ENCODE peak calls at places on chromosomes 4 and X, in six cellular contexts. D is activated T-helper 2 cell treated with anti-CD3 and anti-CD28 coated beads, Interferon-gamma antibody, Interleukin-2, Interleukin-4, amounts not matched to agents 10 μg/mL and 5 μg/mL and 100 μg/mL, durations not matched to agents 14 hours and 24 hours and 36 hours; F is Panc1; J is BJ; L is AG08396; B is AG04449. M is an unnamed sample.
A peak's percentile ranks its signal among the peaks of the same experiment; 100 is the strongest.

GRCh38 chr4:74158561-74159396 is 861 bp downstream of the MTHFD2L start:
- DNase-seq in L (peak; percentile 18), F (no peak), J (no peak), B (no peak), D (no peak), M (no peak)

GRCh38 chr4:94262163-94263016 is 54.7 kb downstream of the SMARCAD1 start:
- DNase-seq in J (no peak), D (no peak), B (no peak), L (no peak), F (no peak), M (no peak)

GRCh38 chr4:109169160-109169559 is 133.3 kb downstream of the COL25A1 start:
- DNase-seq in B (no peak), F (no peak), D (no peak), J (no peak), L (no peak), M (no peak)

GRCh38 chrX:85107407-85107806 is 103.7 kb downstream of the APOOL start:
- DNase-seq in J (no peak), F (no peak), B (no peak), D (no peak), L (no peak), M (no peak)

GRCh38 chrX:137362583-137362982 is 203.3 kb upstream of the ZIC3 start:
- DNase-seq in D (no peak), J (no peak), L (no peak), F (no peak), B (no peak), M (no peak)

GRCh38 chr4:56995525-56995924 is 16.8 kb downstream of the POLR2B start:
- DNase-seq in L (peak; percentile 75), J (peak; percentile 30), B (no peak), D (no peak), F (no peak), M (no peak)

GRCh38 chr4:53455766-53456165 is 78.3 kb downstream of the FIP1L1 start:
- DNase-seq in B (no peak), L (no peak), J (no peak), D (no peak), F (no peak), M (no peak)

GRCh38 chrX:139739138-139739537 is 31.2 kb upstream of the MCF2 start:
- DNase-seq in F (no peak), B (no peak), J (peak; percentile 30), L (peak; percentile 7), D (peak; percentile 10), M (no peak)

GRCh38 chr4:82139287-82139686 is 234.5 kb downstream of the HNRNPD start:
- DNase-seq in J (no peak), L (no peak), F (no peak), B (no peak), D (no peak), M (no peak)

GRCh38 chr4:122764071-122764807 is 31.7 kb downstream of the BBS12 start:
- DNase-seq in D (no peak), F (no peak), B (no peak), L (no peak), J (no peak), M (peak; percentile 43)

GRCh38 chr4:38236003-38236402 is 275.8 kb downstream of the PTTG2 start:
- DNase-seq in L (no peak), B (no peak), F (no peak), J (no peak), D (no peak), M (no peak)

GRCh38 chrX:11766487-11766886 is 8.4 kb downstream of the MSL3 start:
- DNase-seq in B (no peak), D (no peak), L (no peak), J (no peak), F (no peak), M (no peak)

GRCh38 chrX:1294301-1295067 is 25.9 kb downstream of the CSF2RA start:
- DNase-seq in J (no peak), F (no peak), D (no peak), B (no peak), L (no peak), M (no peak)

GRCh38 chrX:154719132-154719675 is 31.7 kb downstream of the GAB3 start:
- DNase-seq in B (no peak), L (no peak), J (no peak), F (no peak), D (peak; percentile 22), M (no peak)

GRCh38 chr4:6889101-6889735 is 20.4 kb upstream of the TBC1D14 start:
- DNase-seq in D (no peak), L (no peak), B (no peak), J (no peak), F (no peak), M (no peak)

GRCh38 chr4:30754021-30754420 is 33.9 kb downstream of the PCDH7 start:
- DNase-seq in F (no peak), L (no peak), B (no peak), J (no peak), D (no peak), M (peak; percentile 2)

GRCh38 chr4:121428721-121429120 is 47.9 kb upstream of the QRFPR start:
- DNase-seq in F (no peak), L (no peak), J (no peak), B (no peak), D (no peak), M (no peak)

GRCh38 chrX:7108995-7109634 is 38.4 kb upstream of the STS start:
- DNase-seq in J (no peak), F (no peak), L (no peak), B (no peak), D (no peak), M (no peak)

GRCh38 chr4:7160439-7160838 is 31.9 kb upstream of the SORCS2 start:
- DNase-seq in J (no peak), L (no peak), B (no peak), D (no peak), F (no peak), M (no peak)

GRCh38 chr4:3313139-3313538 is 20.3 kb downstream of the RGS12 start:
- DNase-seq in J (no peak), F (no peak), L (no peak), B (no peak), D (no peak), M (no peak)

GRCh38 chrX:105328773-105329172 is 108.3 kb upstream of the TEX13A start:
- DNase-seq in J (no peak), D (no peak), F (no peak), L (no peak), B (no peak), M (no peak)

GRCh38 chrX:109281478-109282275 is 200.2 kb downstream of the GUCY2F start:
- DNase-seq in J (no peak), F (no peak), L (no peak), B (no peak), D (no peak), M (no peak)

GRCh38 chr4:1192091-1192492 is 19.7 kb upstream of the SPON2 start:
- DNase-seq in F (peak; percentile 52), D (no peak), L (peak; percentile 95), B (peak; percentile 82), J (peak; percentile 86), M (peak; percentile 72)

GRCh38 chr4:139453041-139453370 is 915 bp upstream of the RAB33B start:
- DNase-seq in D (no peak), B (no peak), L (no peak), F (peak; percentile 60), J (no peak), M (peak; percentile 78)

GRCh38 chr4:76977731-76978350 is 28.3 kb downstream of the SEPTIN11 start:
- DNase-seq in B (no peak), F (peak; percentile 22), L (no peak), D (no peak), J (no peak), M (peak; percentile 17)

GRCh38 chrX:130108647-130109428 is 1.5 kb downstream of the ELF4 start:
- DNase-seq in J (no peak), F (no peak), B (no peak), D (peak; percentile 33), L (peak; percentile 43), M (no peak)

M was measured in amniotic stem cell.